ENCODE peak calls at places on chromosomes 7 and 10, in nine cellular contexts. One of them, this sample, is unnamed. For H3K36me3, the result is how much of the 10 kb centered on the place peaks cover.

GRCh38 chr7:34748244-34749039 is 90.4 kb downstream of the NPSR1 start:
- DNase-seq in fibroblast of lung: peak
- DNase-seq in neural progenitor cell: no peak
- DNase-seq in lung: peak
- DNase-seq in body of pancreas: peak
- DNase-seq in ovary: peak
- DNase-seq in GM23338: peak
- DNase-seq in CD8-positive, alpha-beta T cell: no peak
- DNase-seq in colonic mucosa: peak
- DNase-seq in this sample: no peak

GRCh38 chr7:100157334-100158228 is 942 bp downstream of the TRAPPC14 start:
- DNase-seq in lung: no peak
- DNase-seq in neural progenitor cell: peak
- DNase-seq in body of pancreas: peak
- DNase-seq in GM23338: peak
- DNase-seq in colonic mucosa: no peak
- DNase-seq in ovary: peak
- DNase-seq in CD8-positive, alpha-beta T cell: no peak
- DNase-seq in fibroblast of lung: peak
- DNase-seq in this sample: no peak

GRCh38 chr10:44384601-44385422 is at the start of gene CXCL12:
- DNase-seq in fibroblast of lung: no peak
- DNase-seq in GM23338: peak
- DNase-seq in colonic mucosa: peak
- DNase-seq in ovary: peak
- DNase-seq in CD8-positive, alpha-beta T cell: no peak
- DNase-seq in lung: no peak
- DNase-seq in body of pancreas: peak
- DNase-seq in neural progenitor cell: peak
- DNase-seq in this sample: peak

GRCh38 chr7:118311121-118311803 is 86.8 kb downstream of the ANKRD7 start:
- DNase-seq in neural progenitor cell: no peak
- DNase-seq in body of pancreas: no peak
- DNase-seq in CD8-positive, alpha-beta T cell: no peak
- DNase-seq in ovary: no peak
- DNase-seq in lung: no peak
- DNase-seq in fibroblast of lung: peak
- DNase-seq in GM23338: no peak
- DNase-seq in colonic mucosa: no peak
- DNase-seq in this sample: no peak

GRCh38 chr10:125633517-125633999 is 49.4 kb downstream of the TEX36 start:
- DNase-seq in lung: no peak
- DNase-seq in body of pancreas: no peak
- DNase-seq in GM23338: no peak
- DNase-seq in CD8-positive, alpha-beta T cell: no peak
- DNase-seq in ovary: no peak
- DNase-seq in colonic mucosa: no peak
- DNase-seq in fibroblast of lung: no peak
- DNase-seq in neural progenitor cell: no peak
- DNase-seq in this sample: no peak

GRCh38 chr10:90227259-90227658 is 525.9 kb downstream of the KIF20B start:
- DNase-seq in ovary: no peak
- DNase-seq in fibroblast of lung: peak
- DNase-seq in colonic mucosa: no peak
- DNase-seq in CD8-positive, alpha-beta T cell: no peak
- DNase-seq in neural progenitor cell: no peak
- DNase-seq in body of pancreas: no peak
- DNase-seq in lung: no peak
- DNase-seq in GM23338: no peak
- DNase-seq in this sample: no peak

GRCh38 chr10:37965006-37965405 is 11.4 kb downstream of the ZNF25 start:
- DNase-seq in neural progenitor cell: no peak
- DNase-seq in colonic mucosa: no peak
- DNase-seq in lung: no peak
- DNase-seq in fibroblast of lung: no peak
- DNase-seq in GM23338: no peak
- DNase-seq in CD8-positive, alpha-beta T cell: no peak
- DNase-seq in body of pancreas: no peak
- DNase-seq in ovary: no peak
- DNase-seq in this sample: no peak

GRCh38 chr7:80623465-80624252 is 14.8 kb upstream of the CD36 start:
- DNase-seq in CD8-positive, alpha-beta T cell: no peak
- DNase-seq in ovary: no peak
- DNase-seq in neural progenitor cell: peak
- DNase-seq in colonic mucosa: no peak
- DNase-seq in fibroblast of lung: no peak
- DNase-seq in GM23338: peak
- DNase-seq in body of pancreas: no peak
- DNase-seq in lung: peak
- DNase-seq in this sample: no peak

GRCh38 chr10:78170026-78170475 is 136.4 kb downstream of the RPS24 start:
- DNase-seq in GM23338: no peak
- DNase-seq in body of pancreas: no peak
- DNase-seq in ovary: no peak
- DNase-seq in neural progenitor cell: no peak
- DNase-seq in fibroblast of lung: peak
- DNase-seq in colonic mucosa: no peak
- DNase-seq in CD8-positive, alpha-beta T cell: no peak
- DNase-seq in lung: no peak
- DNase-seq in this sample: no peak

GRCh38 chr7:41148521-41148951 is 554.4 kb downstream of the INHBA start:
- DNase-seq in GM23338: no peak
- DNase-seq in fibroblast of lung: peak
- DNase-seq in colonic mucosa: no peak
- DNase-seq in body of pancreas: no peak
- DNase-seq in lung: no peak
- DNase-seq in neural progenitor cell: no peak
- DNase-seq in CD8-positive, alpha-beta T cell: no peak
- DNase-seq in ovary: no peak
- DNase-seq in this sample: no peak

GRCh38 chr7:17403996-17404395 is 105.5 kb downstream of the AHR start:
- DNase-seq in GM23338: no peak
- DNase-seq in lung: no peak
- DNase-seq in fibroblast of lung: no peak
- DNase-seq in body of pancreas: no peak
- DNase-seq in CD8-positive, alpha-beta T cell: no peak
- DNase-seq in colonic mucosa: no peak
- DNase-seq in neural progenitor cell: no peak
- DNase-seq in ovary: no peak
- DNase-seq in this sample: no peak

GRCh38 chr10:43039629-43040481 is 37.0 kb upstream of the RET start:
- DNase-seq in body of pancreas: no peak
- DNase-seq in CD8-positive, alpha-beta T cell: peak
- DNase-seq in lung: no peak
- DNase-seq in neural progenitor cell: no peak
- DNase-seq in GM23338: no peak
- DNase-seq in fibroblast of lung: no peak
- DNase-seq in colonic mucosa: peak
- DNase-seq in ovary: no peak
- DNase-seq in this sample: no peak

GRCh38 chr10:118031351-118032075 is 15.2 kb downstream of the RAB11FIP2 start:
- DNase-seq in lung: no peak
- DNase-seq in CD8-positive, alpha-beta T cell: no peak
- DNase-seq in GM23338: no peak
- DNase-seq in body of pancreas: no peak
- DNase-seq in colonic mucosa: no peak
- DNase-seq in fibroblast of lung: no peak
- DNase-seq in neural progenitor cell: no peak
- DNase-seq in ovary: no peak
- DNase-seq in this sample: no peak
- H3K36me3 ChIP-seq in lung: under half
- H3K36me3 ChIP-seq in CD8-positive, alpha-beta T cell: under half
- H3K36me3 ChIP-seq in GM23338: under half
- H3K36me3 ChIP-seq in body of pancreas: under half
- H3K36me3 ChIP-seq in colonic mucosa: under half
- H3K36me3 ChIP-seq in fibroblast of lung: under half
- H3K36me3 ChIP-seq in neural progenitor cell: under half
- H3K36me3 ChIP-seq in ovary: under half
- H3K36me3 ChIP-seq in this sample: under half

GRCh38 chr10:60367431-60367830 is 22.2 kb downstream of the ANK3 start:
- DNase-seq in ovary: no peak
- DNase-seq in colonic mucosa: no peak
- DNase-seq in body of pancreas: no peak
- DNase-seq in GM23338: peak
- DNase-seq in neural progenitor cell: peak
- DNase-seq in fibroblast of lung: no peak
- DNase-seq in lung: no peak
- DNase-seq in CD8-positive, alpha-beta T cell: no peak
- DNase-seq in this sample: no peak
- H3K4me3 ChIP-seq in ovary: no peak
- H3K4me3 ChIP-seq in colonic mucosa: no peak
- H3K4me3 ChIP-seq in body of pancreas: no peak
- H3K4me3 ChIP-seq in GM23338: no peak
- H3K4me3 ChIP-seq in neural progenitor cell: no peak
- H3K4me3 ChIP-seq in fibroblast of lung: no peak
- H3K4me3 ChIP-seq in lung: no peak
- H3K4me3 ChIP-seq in CD8-positive, alpha-beta T cell: no peak
- H3K4me3 ChIP-seq in this sample: no peak

GRCh38 chr7:112361154-112361553 is 89.1 kb upstream of the IFRD1 start:
- DNase-seq in lung: peak
- DNase-seq in GM23338: no peak
- DNase-seq in body of pancreas: no peak
- DNase-seq in neural progenitor cell: no peak
- DNase-seq in CD8-positive, alpha-beta T cell: no peak
- DNase-seq in ovary: no peak
- DNase-seq in colonic mucosa: no peak
- DNase-seq in fibroblast of lung: no peak
- DNase-seq in this sample: no peak
- H3K27ac ChIP-seq in lung: peak
- H3K27ac ChIP-seq in GM23338: no peak
- H3K27ac ChIP-seq in body of pancreas: no peak
- H3K27ac ChIP-seq in neural progenitor cell: no peak
- H3K27ac ChIP-seq in CD8-positive, alpha-beta T cell: no peak
- H3K27ac ChIP-seq in ovary: no peak
- H3K27ac ChIP-seq in colonic mucosa: no peak
- H3K27ac ChIP-seq in fibroblast of lung: no peak
- H3K27ac ChIP-seq in this sample: no peak

GRCh38 chr10:104257235-104257634 is 2.5 kb downstream of the GSTO1 start:
- DNase-seq in CD8-positive, alpha-beta T cell: no peak
- DNase-seq in body of pancreas: no peak
- DNase-seq in ovary: no peak
- DNase-seq in colonic mucosa: no peak
- DNase-seq in lung: no peak
- DNase-seq in GM23338: no peak
- DNase-seq in neural progenitor cell: no peak
- DNase-seq in fibroblast of lung: no peak
- DNase-seq in this sample: no peak
- H3K36me3 ChIP-seq in CD8-positive, alpha-beta T cell: under half
- H3K36me3 ChIP-seq in body of pancreas: under half
- H3K36me3 ChIP-seq in ovary: under half
- H3K36me3 ChIP-seq in colonic mucosa: under half
- H3K36me3 ChIP-seq in lung: under half
- H3K36me3 ChIP-seq in GM23338: under half
- H3K36me3 ChIP-seq in neural progenitor cell: under half
- H3K36me3 ChIP-seq in fibroblast of lung: under half
- H3K36me3 ChIP-seq in this sample: under half

GRCh38 chr10:11180228-11180627 is 162.6 kb downstream of the CELF2 start:
- DNase-seq in body of pancreas: no peak
- DNase-seq in CD8-positive, alpha-beta T cell: peak
- DNase-seq in colonic mucosa: no peak
- DNase-seq in GM23338: no peak
- DNase-seq in neural progenitor cell: no peak
- DNase-seq in lung: no peak
- DNase-seq in ovary: no peak
- DNase-seq in fibroblast of lung: no peak
- DNase-seq in this sample: no peak

GRCh38 chr10:11184093-11184492 is 166.4 kb downstream of the CELF2 start:
- DNase-seq in CD8-positive, alpha-beta T cell: no peak
- DNase-seq in lung: no peak
- DNase-seq in colonic mucosa: no peak
- DNase-seq in GM23338: no peak
- DNase-seq in fibroblast of lung: no peak
- DNase-seq in neural progenitor cell: no peak
- DNase-seq in body of pancreas: no peak
- DNase-seq in ovary: no peak
- DNase-seq in this sample: no peak

GRCh38 chr10:11186330-11186729 is 168.7 kb downstream of the CELF2 start:
- DNase-seq in GM23338: no peak
- DNase-seq in ovary: no peak
- DNase-seq in colonic mucosa: no peak
- DNase-seq in lung: no peak
- DNase-seq in CD8-positive, alpha-beta T cell: no peak
- DNase-seq in fibroblast of lung: no peak
- DNase-seq in body of pancreas: no peak
- DNase-seq in neural progenitor cell: no peak
- DNase-seq in this sample: no peak

GRCh38 chr10:11181996-11182395 is 164.3 kb downstream of the CELF2 start:
- DNase-seq in body of pancreas: peak
- DNase-seq in GM23338: no peak
- DNase-seq in CD8-positive, alpha-beta T cell: no peak
- DNase-seq in fibroblast of lung: no peak
- DNase-seq in colonic mucosa: no peak
- DNase-seq in neural progenitor cell: no peak
- DNase-seq in lung: no peak
- DNase-seq in ovary: peak
- DNase-seq in this sample: peak

DNA sequence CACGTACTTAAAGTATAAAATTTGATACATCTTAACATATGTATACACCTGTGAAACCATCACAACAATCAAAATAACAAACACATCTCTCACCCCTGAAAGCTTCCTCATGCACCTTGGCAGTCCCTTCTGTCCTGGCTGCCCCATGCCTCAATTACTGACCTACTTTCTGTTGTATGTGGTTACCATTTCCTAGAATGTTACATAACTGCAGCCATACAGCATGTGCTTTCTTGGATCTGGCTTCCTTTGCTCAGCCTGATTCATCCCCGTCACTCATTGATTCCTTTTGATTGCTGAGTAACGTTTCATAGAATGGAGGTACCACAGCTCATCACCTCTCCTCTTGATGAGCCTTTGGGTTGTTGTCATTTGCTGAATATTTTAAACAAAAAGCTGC is 165.3 kb downstream of the CELF2 start:
- DNase-seq in fibroblast of lung: no peak
- DNase-seq in colonic mucosa: no peak
- DNase-seq in lung: no peak
- DNase-seq in neural progenitor cell: no peak
- DNase-seq in ovary: no peak
- DNase-seq in GM23338: no peak
- DNase-seq in CD8-positive, alpha-beta T cell: no peak
- DNase-seq in body of pancreas: no peak
- DNase-seq in this sample: no peak
- H3K4me3 ChIP-seq in fibroblast of lung: no peak
- H3K4me3 ChIP-seq in colonic mucosa: no peak
- H3K4me3 ChIP-seq in lung: no peak
- H3K4me3 ChIP-seq in neural progenitor cell: no peak
- H3K4me3 ChIP-seq in ovary: no peak
- H3K4me3 ChIP-seq in GM23338: no peak
- H3K4me3 ChIP-seq in CD8-positive, alpha-beta T cell: no peak
- H3K4me3 ChIP-seq in body of pancreas: no peak
- H3K4me3 ChIP-seq in this sample: no peak

DNA sequence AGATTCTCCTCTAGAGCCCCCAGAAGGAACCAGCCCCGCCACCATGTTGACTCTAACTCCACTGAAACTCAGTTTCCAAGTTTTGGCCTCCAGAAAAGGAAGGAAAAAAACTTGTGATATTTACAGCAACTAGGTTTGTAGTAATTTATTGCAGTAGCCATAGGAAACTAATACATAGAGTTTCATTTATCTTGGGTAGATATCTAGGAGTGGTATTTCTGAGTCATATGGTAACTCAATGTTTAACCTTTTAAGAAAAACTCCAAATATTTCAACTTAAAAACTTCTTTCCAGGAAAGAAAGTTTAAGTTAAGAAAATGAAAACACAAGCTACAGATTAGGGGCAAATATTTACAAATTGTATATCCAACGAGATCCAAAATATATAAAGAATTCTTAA is 576.7 kb downstream of the KCNMA1 start:
- DNase-seq in body of pancreas: no peak
- DNase-seq in ovary: no peak
- DNase-seq in GM23338: no peak
- DNase-seq in colonic mucosa: no peak
- DNase-seq in fibroblast of lung: no peak
- DNase-seq in neural progenitor cell: no peak
- DNase-seq in lung: no peak
- DNase-seq in CD8-positive, alpha-beta T cell: no peak
- DNase-seq in this sample: no peak
- H3K27ac ChIP-seq in body of pancreas: no peak
- H3K27ac ChIP-seq in ovary: no peak
- H3K27ac ChIP-seq in GM23338: no peak
- H3K27ac ChIP-seq in colonic mucosa: no peak
- H3K27ac ChIP-seq in fibroblast of lung: no peak
- H3K27ac ChIP-seq in neural progenitor cell: no peak
- H3K27ac ChIP-seq in lung: no peak
- H3K27ac ChIP-seq in CD8-positive, alpha-beta T cell: no peak
- H3K27ac ChIP-seq in this sample: no peak